ENCODE peak calls at places on chromosomes 6 and 20, in five cellular contexts. P is iPS-NIHi11, Z is fibroblast of the aortic adventitia, R is psoas muscle, S is GOT3. X is an unnamed sample.

GRCh38 chr6:40778186-40778585 is 191.0 kb upstream of the LRFN2 start:
- DNase-seq in P (no peak), Z (no peak), R (no peak), S (no peak), X (no peak)

GRCh38 chr6:72894091-72894490 is 272.2 kb downstream of the KCNQ5 start:
- DNase-seq in P (no peak), Z (no peak), R (no peak), S (no peak), X (no peak)

GRCh38 chr6:137661601-137662000 is 167.4 kb upstream of the OLIG3 start:
- DNase-seq in P (peak; percentile 61), Z (peak; percentile 43), R (no peak), S (no peak), X (peak; percentile 16)

GRCh38 chr6:20569000-20569610 is 34.8 kb downstream of the CDKAL1 start:
- DNase-seq in P (no peak), Z (peak; percentile 20), R (no peak), S (no peak), X (no peak)

GRCh38 chr6:144912474-144912873 is 627.3 kb downstream of the UTRN start:
- DNase-seq in P (no peak), Z (peak; percentile 77), R (no peak), S (no peak), X (no peak)

GRCh38 chr6:31366693-31367470 is 9.9 kb upstream of the HLA-B start:
- DNase-seq in P (peak; percentile 86), Z (peak; percentile 89), R (peak; percentile 86), S (peak; percentile 48), X (peak; percentile 75)

GRCh38 chr6:161074496-161075140 is 83.0 kb downstream of the MAP3K4 start:
- DNase-seq in P (no peak), Z (no peak), R (no peak), S (no peak), X (no peak)

GRCh38 chr20:53643031-53643832 is 49.6 kb upstream of the ZNF217 start:
- DNase-seq in P (peak; percentile 30), Z (peak; percentile 83), R (no peak), S (no peak), X (no peak)

GRCh38 chr6:77880501-77880900 is 227.7 kb downstream of the MEI4 start:
- DNase-seq in P (no peak), Z (no peak), R (no peak), S (no peak), X (no peak)

GRCh38 chr20:41178904-41179432 is 41.6 kb downstream of the PLCG1 start:
- DNase-seq in P (peak; percentile 53), Z (no peak), R (no peak), S (no peak), X (peak; percentile 14)

GRCh38 chr6:85864453-85865401 is 222.0 kb upstream of the SYNCRIP start:
- DNase-seq in P (no peak), Z (peak; percentile 52), R (no peak), S (no peak), X (no peak)

GRCh38 chr20:48486065-48486464 is 341.7 kb downstream of the PREX1 start:
- DNase-seq in P (no peak), Z (no peak), R (no peak), S (no peak), X (no peak)

GRCh38 chr6:72649032-72649984 is 27.4 kb downstream of the KCNQ5 start:
- DNase-seq in P (no peak), Z (peak; percentile 87), R (no peak), S (no peak), X (peak; percentile 20)

GRCh38 chr20:13298692-13299373 is 77.8 kb downstream of the ISM1 start:
- DNase-seq in P (no peak), Z (no peak), R (no peak), S (no peak), X (no peak)

GRCh38 chr20:10225439-10226080 is 6.9 kb downstream of the SNAP25 start:
- DNase-seq in P (peak; percentile 26), Z (no peak), R (no peak), S (no peak), X (no peak)

X was measured in tibial nerve.